ENCODE peak calls at places on chromosome 6, in six cellular contexts. J is GM12878, U is SK-N-SH, R is HepG2, D is K562, O is HCT116. K is an unnamed sample.
A peak's percentile ranks its signal among the peaks of the same experiment; 100 is the strongest.

GRCh38 chr6:105515054-105515453 is 112.2 kb upstream of the PREP start:
- DNase-seq in J (no peak), U (no peak), R (no peak), D (no peak), O (no peak), K (peak; percentile 19)

GRCh38 chr6:137680678-137681346 is 186.2 kb upstream of the TNFAIP3 start:
- DNase-seq in J (no peak), U (no peak), R (no peak), D (no peak), O (no peak), K (no peak)

GRCh38 chr6:137631323-137631722 is 137.1 kb upstream of the OLIG3 start:
- DNase-seq in J (no peak), U (no peak), R (no peak), D (no peak), O (no peak), K (peak; percentile 32)

GRCh38 chr6:169450097-169450496 is 196.5 kb upstream of the THBS2 start:
- DNase-seq in J (no peak), U (no peak), R (no peak), D (no peak), O (no peak), K (no peak)

GRCh38 chr6:27582928-27583725 is 110.2 kb upstream of the ZNF184 start:
- DNase-seq in J (no peak), U (peak; percentile 55), R (peak; percentile 65), D (peak; percentile 88), O (no peak), K (peak; percentile 72)

GRCh38 chr6:138397128-138397814 is 6.8 kb upstream of the HEBP2 start:
- DNase-seq in J (no peak), U (no peak), R (no peak), D (no peak), O (no peak), K (no peak)

GRCh38 chr6:20952605-20953004 is 418.3 kb downstream of the CDKAL1 start:
- DNase-seq in J (no peak), U (no peak), R (peak; percentile 29), D (peak; percentile 4), O (peak; percentile 60), K (no peak)

GRCh38 chr6:140824595-140824994 is 1308.1 kb upstream of the GJE1 start:
- DNase-seq in J (no peak), U (no peak), R (no peak), D (no peak), O (no peak), K (no peak)

GRCh38 chr6:75601608-75602163 is at the start of gene SENP6:
- DNase-seq in J (no peak), U (peak; percentile 92), R (peak; percentile 72), D (peak; percentile 87), O (peak; percentile 27), K (peak; percentile 81)

GRCh38 chr6:94144807-94145206 is 725.4 kb upstream of the EPHA7 start:
- DNase-seq in J (no peak), U (no peak), R (no peak), D (no peak), O (no peak), K (no peak)

GRCh38 chr6:105798057-105798456 is 288.1 kb upstream of the PRDM1 start:
- DNase-seq in J (no peak), U (no peak), R (no peak), D (no peak), O (no peak), K (no peak)

GRCh38 chr6:16851044-16851540 is 89.8 kb upstream of the ATXN1 start:
- DNase-seq in J (no peak), U (no peak), R (no peak), D (no peak), O (no peak), K (no peak)

GRCh38 chr6:31750411-31751022 is 10.7 kb downstream of the MSH5 start:
- DNase-seq in J (no peak), U (no peak), R (no peak), D (peak; percentile 62), O (no peak), K (no peak)

GRCh38 chr6:160931378-160932343 is 59.9 kb upstream of the MAP3K4 start:
- DNase-seq in J (no peak), U (no peak), R (no peak), D (no peak), O (no peak), K (peak; percentile 54)

GRCh38 chr6:85680388-85680787 is 37.7 kb upstream of the SYNCRIP start:
- DNase-seq in J (no peak), U (no peak), R (no peak), D (peak; percentile 69), O (no peak), K (no peak)

GRCh38 chr6:31575335-31575901 is at the start of gene TNF:
- DNase-seq in J (peak; percentile 91), U (no peak), R (no peak), D (no peak), O (no peak), K (no peak)

GRCh38 chr6:137705166-137706064 is 161.6 kb upstream of the TNFAIP3 start:
- DNase-seq in J (no peak), U (no peak), R (peak; percentile 71), D (peak; percentile 77), O (peak; percentile 24), K (peak; percentile 73)

GRCh38 chr6:101444717-101445116 is 51.2 kb downstream of the GRIK2 start:
- DNase-seq in J (no peak), U (peak; percentile 44), R (no peak), D (no peak), O (no peak), K (no peak)

GRCh38 chr6:155309150-155309549 is 5.1 kb downstream of the TFB1M start:
- DNase-seq in J (no peak), U (no peak), R (peak; percentile 44), D (no peak), O (no peak), K (no peak)
- H3K79me2 ChIP-seq in J (peaks cover 18% of the 10 kb centered on the region), U (peaks cover 73% of the 10 kb centered on the region), R (peaks cover 84% of the 10 kb centered on the region), D (peaks cover 28% of the 10 kb centered on the region), O (peaks cover 43% of the 10 kb centered on the region), K (peaks cover 42% of the 10 kb centered on the region)

DNA sequence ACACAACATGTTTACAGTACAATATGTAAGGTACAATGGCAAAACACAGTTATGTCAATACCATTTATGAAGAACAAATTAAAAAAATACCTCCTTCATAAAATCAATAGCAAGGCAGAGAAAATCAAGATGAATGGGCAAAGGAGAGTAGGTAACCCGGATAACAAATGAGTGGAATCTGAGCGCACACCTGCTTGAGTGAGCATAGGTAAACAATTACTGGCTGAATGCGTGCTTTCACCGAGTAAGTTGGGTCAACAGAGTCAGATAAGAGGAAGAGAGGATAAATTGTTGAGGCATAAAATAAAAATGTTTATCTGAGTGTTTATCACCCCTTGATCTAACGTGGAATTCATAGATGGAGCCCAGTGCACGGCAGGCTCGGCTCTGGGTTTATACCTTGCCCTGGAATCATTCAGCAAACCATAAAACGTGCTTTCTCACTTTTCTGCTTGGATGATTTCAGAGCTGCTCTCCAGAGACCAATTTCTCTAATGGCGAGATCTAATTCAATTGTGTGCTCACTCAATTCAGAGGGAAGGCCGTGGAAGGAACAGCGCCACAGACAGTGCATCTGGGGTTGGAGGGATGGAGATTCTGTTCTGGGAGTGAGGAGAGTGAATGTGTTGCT is 224.8 kb upstream of the MAP3K7 start:
- DNase-seq in J (no peak), U (no peak), R (no peak), D (no peak), O (no peak), K (no peak)
- TF ChIP-seq REST in J (no peak), U (no peak), R (no peak), D (no peak), O (no peak), K (no peak)

DNA sequence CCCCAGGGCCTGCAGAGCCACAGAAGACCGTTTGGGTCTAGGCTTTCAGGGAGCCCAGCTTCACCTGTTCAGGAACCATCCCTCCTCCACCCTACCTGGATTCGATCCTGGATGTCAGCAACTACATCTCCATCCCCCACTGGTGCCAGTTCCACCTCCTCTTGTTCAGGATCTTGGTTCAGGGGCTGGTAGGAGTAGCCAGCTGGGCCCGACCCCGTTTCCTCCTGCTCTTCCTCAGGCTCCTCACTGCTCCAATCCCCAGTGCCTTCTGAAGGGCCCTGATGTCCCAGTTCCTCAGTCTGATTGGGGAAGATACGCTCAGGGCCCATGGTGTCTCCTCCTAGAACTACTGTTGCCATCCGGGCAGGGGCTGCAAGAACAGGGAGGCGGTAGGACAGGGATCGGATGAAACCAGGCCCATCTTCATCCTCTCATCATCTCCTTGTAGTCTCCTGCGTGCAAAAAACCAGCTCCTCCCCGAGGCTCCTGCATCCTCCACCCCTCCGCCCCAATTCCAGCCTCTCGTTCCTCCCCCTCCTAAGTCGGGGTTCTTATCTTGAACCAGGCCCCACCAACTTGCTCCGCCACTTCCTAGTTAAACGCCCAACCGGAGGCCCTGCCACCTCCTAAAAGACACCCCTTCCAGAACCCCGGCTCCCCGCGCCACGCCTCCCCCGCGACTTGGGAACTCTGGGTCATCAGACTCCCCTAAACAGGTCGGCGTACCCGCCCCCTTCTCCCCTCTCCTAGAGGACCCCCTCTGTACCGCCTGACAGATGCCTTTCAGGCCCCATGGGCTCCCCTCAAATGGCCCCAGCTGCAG is 515 bp downstream of the MEA1 start:
- DNase-seq in J (no peak), U (no peak), R (no peak), D (peak; percentile 83), O (no peak), K (no peak)
- H3K79me2 ChIP-seq in J (peaks cover 23% of the 10 kb centered on the region), U (peaks cover 69% of the 10 kb centered on the region), R (peaks cover 34% of the 10 kb centered on the region), D (peaks cover 49% of the 10 kb centered on the region), O (peaks cover 46% of the 10 kb centered on the region), K (peaks cover 45% of the 10 kb centered on the region)

GRCh38 chr6:158068893-158069799 is 87.5 kb downstream of the SYNJ2 start:
- DNase-seq in J (no peak), U (no peak), R (no peak), D (no peak), O (no peak), K (no peak)

GRCh38 chr6:158070513-158070912 is 88.8 kb downstream of the SYNJ2 start:
- DNase-seq in J (no peak), U (no peak), R (no peak), D (no peak), O (no peak), K (no peak)

GRCh38 chr6:158072083-158072721 is 90.5 kb downstream of the SYNJ2 start:
- DNase-seq in J (peak; percentile 23), U (peak; percentile 83), R (peak; percentile 71), D (peak; percentile 87), O (no peak), K (peak; percentile 84)

GRCh38 chr6:158069800-158070195 is 88.1 kb downstream of the SYNJ2 start:
- DNase-seq in J (no peak), U (no peak), R (no peak), D (no peak), O (no peak), K (no peak)

DNA sequence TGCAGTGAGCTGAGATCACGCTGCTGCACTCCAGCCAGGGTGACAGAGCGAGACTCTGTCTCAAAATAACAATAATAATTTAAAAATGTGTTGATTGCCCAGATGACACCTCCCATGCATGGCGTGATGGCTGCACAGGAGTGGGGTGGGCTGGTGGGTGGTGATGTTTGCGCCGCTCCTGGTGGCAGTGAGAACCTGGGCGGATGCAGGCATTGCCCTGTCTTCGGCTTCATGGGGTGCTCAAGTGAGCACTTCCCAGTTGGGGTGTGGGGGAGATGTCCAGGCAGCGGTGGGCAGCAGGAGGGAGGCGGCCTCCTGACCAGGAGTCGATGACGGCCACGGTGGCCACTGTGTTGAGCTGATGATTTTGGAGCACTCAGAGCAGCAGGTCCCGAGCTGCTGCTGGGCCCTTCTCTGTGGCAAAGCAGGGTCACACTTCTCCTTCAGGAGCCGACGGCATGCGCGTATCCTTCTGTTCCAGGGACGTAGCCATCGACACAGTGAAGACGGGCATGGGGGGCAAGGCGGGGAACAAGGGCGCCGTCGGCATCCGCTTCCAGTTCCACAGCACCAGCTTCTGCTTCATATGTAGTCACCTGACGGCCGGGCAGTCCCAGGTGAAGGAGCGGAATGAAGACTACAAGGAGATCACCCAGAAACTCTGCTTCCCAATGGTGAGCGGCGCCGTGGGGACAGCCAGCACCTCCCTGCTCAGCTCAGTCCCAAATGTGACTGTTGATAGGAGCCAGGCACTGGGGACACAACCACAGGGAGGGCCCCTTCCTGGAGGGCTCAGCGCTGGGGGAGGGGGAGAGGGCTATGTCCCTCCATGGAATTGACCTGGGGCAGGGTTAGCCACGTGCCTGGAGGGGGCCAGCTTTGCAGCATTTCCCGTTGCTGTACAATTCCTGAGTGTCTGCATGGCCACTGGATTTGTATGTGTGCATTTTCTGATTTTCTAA is 89.7 kb downstream of the SYNJ2 start:
- DNase-seq in J (no peak), U (peak; percentile 44), R (no peak), D (no peak), O (no peak), K (no peak)
- TF ChIP-seq REST in J (no peak), U (no peak), R (no peak), D (no peak), O (no peak), K (no peak)

K was measured in GM23338.